ENCODE peak calls at places on chromosomes 2 and 18, in seven cellular contexts. U, G, E, A, R, H and C are unnamed samples.

GRCh38 chr18:76957384-76958355 is 135.3 kb downstream of the ZNF236 start:
- DNase-seq in U (no peak), G (no peak), E (no peak), A (no peak), R (no peak), H (no peak), C (no peak)

GRCh38 chr2:183950673-183951072 is 647.7 kb upstream of the ZNF804A start:
- DNase-seq in U (no peak), G (no peak), E (peak; percentile 7), A (no peak), R (no peak), H (no peak), C (no peak)

GRCh38 chr18:51890762-51891161 is 449.2 kb upstream of the DCC start:
- DNase-seq in U (no peak), G (no peak), E (no peak), A (no peak), R (peak; percentile 12), H (peak; percentile 49), C (no peak)

GRCh38 chr2:179850188-179850587 is 11.2 kb downstream of the ZNF385B start:
- DNase-seq in U (no peak), G (no peak), E (no peak), A (no peak), R (peak; percentile 58), H (no peak), C (no peak)

GRCh38 chr2:176744156-176744555 is 468.4 kb upstream of the HNRNPA3 start:
- DNase-seq in U (no peak), G (no peak), E (no peak), A (no peak), R (no peak), H (no peak), C (no peak)

GRCh38 chr2:157784169-157784822 is 91.8 kb downstream of the ACVR1 start:
- DNase-seq in U (no peak), G (peak; percentile 28), E (no peak), A (no peak), R (no peak), H (peak; percentile 77), C (no peak)

GRCh38 chr2:28960401-28960800 is 20.7 kb upstream of the TOGARAM2 start:
- DNase-seq in U (no peak), G (no peak), E (no peak), A (no peak), R (no peak), H (no peak), C (no peak)

GRCh38 chr2:224802407-224802806 is 86.2 kb upstream of the CCDC195 start:
- DNase-seq in U (no peak), G (no peak), E (no peak), A (no peak), R (peak; percentile 29), H (no peak), C (no peak)

GRCh38 chr18:52992041-52992440 is 652.0 kb downstream of the DCC start:
- DNase-seq in U (no peak), G (no peak), E (peak; percentile 9), A (peak; percentile 40), R (no peak), H (no peak), C (no peak)

GRCh38 chr2:200050921-200051620 is 95.7 kb downstream of the MAIP1 start:
- DNase-seq in U (no peak), G (no peak), E (no peak), A (peak; percentile 58), R (no peak), H (peak; percentile 21), C (no peak)

GRCh38 chr2:208879666-208880065 is 473.1 kb downstream of the PTH2R start:
- DNase-seq in U (no peak), G (no peak), E (no peak), A (no peak), R (no peak), H (no peak), C (no peak)

GRCh38 chr2:238024986-238025385 is 35.8 kb upstream of the SCLY start:
- DNase-seq in U (no peak), G (no peak), E (no peak), A (no peak), R (peak; percentile 45), H (no peak), C (no peak)

GRCh38 chr2:98063289-98063688 is 23.7 kb upstream of the VWA3B start:
- DNase-seq in U (no peak), G (no peak), E (no peak), A (no peak), R (no peak), H (no peak), C (peak; percentile 28)

GRCh38 chr2:229689307-229689839 is 25.0 kb downstream of the DNER start:
- DNase-seq in U (no peak), G (no peak), E (no peak), A (no peak), R (no peak), H (no peak), C (no peak)

GRCh38 chr2:158321264-158321663 is 135.3 kb downstream of the CCDC148 start:
- DNase-seq in U (no peak), G (no peak), E (no peak), A (no peak), R (peak; percentile 23), H (no peak), C (no peak)

GRCh38 chr2:217468042-217468441 is 534.8 kb downstream of the TNS1 start:
- DNase-seq in U (no peak), G (no peak), E (no peak), A (no peak), R (no peak), H (no peak), C (no peak)

GRCh38 chr2:122203523-122203922 is 448.1 kb downstream of the TSN start:
- DNase-seq in U (no peak), G (no peak), E (no peak), A (no peak), R (peak; percentile 85), H (no peak), C (no peak)

GRCh38 chr18:27599202-27599829 is 414.2 kb upstream of the CHST9 start:
- DNase-seq in U (peak; percentile 53), G (peak; percentile 11), E (peak; percentile 35), A (peak; percentile 58), R (peak; percentile 33), H (peak; percentile 36), C (peak; percentile 69)

GRCh38 chr2:229856416-229856815 is 65.4 kb downstream of the TRIP12 start:
- DNase-seq in U (peak; percentile 64), G (no peak), E (no peak), A (no peak), R (no peak), H (no peak), C (no peak)

GRCh38 chr18:36153203-36153602 is 23.5 kb downstream of the ELP2 start:
- DNase-seq in U (no peak), G (no peak), E (no peak), A (no peak), R (peak; percentile 96), H (no peak), C (no peak)

GRCh38 chr2:86039178-86039962 is 66.3 kb downstream of the POLR1A start:
- DNase-seq in U (no peak), G (no peak), E (no peak), A (no peak), R (no peak), H (no peak), C (no peak)

GRCh38 chr18:68494802-68495560 is 219.9 kb downstream of the TMX3 start:
- DNase-seq in U (no peak), G (no peak), E (no peak), A (no peak), R (peak; percentile 96), H (no peak), C (no peak)

GRCh38 chr2:215269397-215270117 is 42.3 kb upstream of the ATIC start:
- DNase-seq in U (peak; percentile 84), G (peak; percentile 18), E (peak; percentile 71), A (peak; percentile 67), R (peak; percentile 83), H (peak; percentile 65), C (peak; percentile 69)

GRCh38 chr2:1055014-1055595 is 104.5 kb downstream of the SNTG2 start:
- DNase-seq in U (no peak), G (no peak), E (no peak), A (no peak), R (peak; percentile 90), H (no peak), C (no peak)

GRCh38 chr18:76687271-76688006 is 134.9 kb upstream of the ZNF236 start:
- DNase-seq in U (no peak), G (no peak), E (no peak), A (no peak), R (no peak), H (no peak), C (no peak)

GRCh38 chr18:54357660-54358494 is at the start of the genes C18orf54 and STARD6:
- DNase-seq in U (peak; percentile 96), G (peak; percentile 77), E (peak; percentile 79), A (peak; percentile 95), R (peak; percentile 89), H (peak; percentile 90), C (peak; percentile 90)
- TF ChIP-seq CTCF in U (peak; percentile 64), G (peak; percentile 48), E (peak; percentile 39), A (peak; percentile 90), R (peak; percentile 51), H (peak; percentile 25), C (peak; percentile 31)

GRCh38 chr2:175435012-175435411 is 253.5 kb upstream of the ATP5MC3 start:
- DNase-seq in U (no peak), G (no peak), E (no peak), A (no peak), R (no peak), H (no peak), C (no peak)

GRCh38 chr2:175436076-175436475 is 254.6 kb upstream of the ATP5MC3 start:
- DNase-seq in U (no peak), G (no peak), E (no peak), A (no peak), R (no peak), H (no peak), C (no peak)

GRCh38 chr2:175437167-175437566 is 255.7 kb upstream of the ATP5MC3 start:
- DNase-seq in U (no peak), G (no peak), E (no peak), A (no peak), R (no peak), H (no peak), C (no peak)

GRCh38 chr2:175441361-175441760 is 259.9 kb upstream of the ATP5MC3 start:
- DNase-seq in U (no peak), G (no peak), E (no peak), A (no peak), R (no peak), H (no peak), C (no peak)

DNA sequence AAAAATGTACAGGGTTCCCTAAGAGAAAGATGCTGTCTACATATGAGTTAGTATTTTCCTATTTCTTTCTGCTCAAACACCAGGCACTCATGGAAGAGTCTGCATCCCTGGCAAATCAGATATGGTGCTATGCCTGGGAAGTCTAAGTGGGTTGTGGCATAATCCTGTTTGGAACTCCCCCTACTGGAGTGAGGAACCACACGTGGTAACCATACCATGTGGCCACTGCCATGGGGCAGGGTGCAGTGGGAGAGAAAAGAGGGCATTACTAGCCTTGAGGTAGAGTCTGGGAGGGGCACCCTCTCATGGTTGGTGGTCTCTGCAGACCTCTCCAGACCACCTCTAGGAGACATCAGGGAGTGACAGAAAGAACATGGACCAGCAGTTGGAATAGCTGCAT is 257.9 kb upstream of the ATP5MC3 start:
- DNase-seq in U (no peak), G (peak; percentile 3), E (peak; percentile 41), A (no peak), R (no peak), H (no peak), C (no peak)
- TF ChIP-seq CTCF in U (no peak), G (no peak), E (peak; percentile 50), A (peak; percentile 15), R (peak; percentile 2), H (no peak), C (no peak)

GRCh38 chr2:64865831-64866146 is 123.4 kb upstream of the SLC1A4 start:
- DNase-seq in U (no peak), G (no peak), E (no peak), A (no peak), R (no peak), H (no peak), C (no peak)
- TF ChIP-seq CTCF in U (no peak), G (peak; percentile 23), E (no peak), A (no peak), R (no peak), H (no peak), C (no peak)

GRCh38 chr2:178413472-178414265 is 37.3 kb downstream of the PRKRA start:
- DNase-seq in U (peak; percentile 92), G (peak; percentile 48), E (peak; percentile 71), A (peak; percentile 83), R (peak; percentile 60), H (peak; percentile 76), C (peak; percentile 77)
- TF ChIP-seq CTCF in U (no peak), G (no peak), E (no peak), A (no peak), R (peak; percentile 1), H (no peak), C (no peak)